ENCODE peak calls at places on chromosomes 1 and 21, in six cellular contexts. One of them, this sample, is unnamed.

GRCh38 chr1:228344631-228345072 is 62.0 kb downstream of the TRIM11 start:
- DNase-seq in HFF-Myc: no peak
- DNase-seq in endothelial cell: no peak
- DNase-seq in astrocyte of the spinal cord: no peak
- DNase-seq in cardiac fibroblast: no peak
- DNase-seq in foreskin fibroblast: no peak
- DNase-seq in this sample: no peak

GRCh38 chr1:160056648-160057169 is 13.3 kb downstream of the KCNJ10 start:
- DNase-seq in astrocyte of the spinal cord: no peak
- DNase-seq in cardiac fibroblast: no peak
- DNase-seq in endothelial cell: no peak
- DNase-seq in HFF-Myc: no peak
- DNase-seq in foreskin fibroblast: no peak
- DNase-seq in this sample: no peak

GRCh38 chr1:57761628-57762027 is 337.8 kb upstream of the DAB1 start:
- DNase-seq in HFF-Myc: no peak
- DNase-seq in cardiac fibroblast: no peak
- DNase-seq in astrocyte of the spinal cord: no peak
- DNase-seq in endothelial cell: no peak
- DNase-seq in foreskin fibroblast: no peak
- DNase-seq in this sample: no peak

GRCh38 chr1:89994231-89994804 is 592 bp upstream of the ZNF326 start:
- DNase-seq in cardiac fibroblast: no peak
- DNase-seq in foreskin fibroblast: no peak
- DNase-seq in endothelial cell: no peak
- DNase-seq in astrocyte of the spinal cord: no peak
- DNase-seq in HFF-Myc: no peak
- DNase-seq in this sample: no peak

GRCh38 chr1:41319106-41319755 is 42.0 kb upstream of the FOXO6 start:
- DNase-seq in HFF-Myc: no peak
- DNase-seq in foreskin fibroblast: no peak
- DNase-seq in cardiac fibroblast: peak; percentile 28
- DNase-seq in astrocyte of the spinal cord: no peak
- DNase-seq in endothelial cell: no peak
- DNase-seq in this sample: no peak

GRCh38 chr1:177032434-177032833 is 132.1 kb downstream of the ASTN1 start:
- DNase-seq in foreskin fibroblast: no peak
- DNase-seq in cardiac fibroblast: no peak
- DNase-seq in astrocyte of the spinal cord: no peak
- DNase-seq in HFF-Myc: no peak
- DNase-seq in endothelial cell: no peak
- DNase-seq in this sample: no peak

GRCh38 chr1:238191161-238191560 is 300.4 kb upstream of the ZP4 start:
- DNase-seq in astrocyte of the spinal cord: no peak
- DNase-seq in foreskin fibroblast: no peak
- DNase-seq in HFF-Myc: no peak
- DNase-seq in cardiac fibroblast: no peak
- DNase-seq in endothelial cell: no peak
- DNase-seq in this sample: no peak

GRCh38 chr1:96973605-96974004 is 252.0 kb downstream of the PTBP2 start:
- DNase-seq in endothelial cell: no peak
- DNase-seq in cardiac fibroblast: peak; percentile 20
- DNase-seq in astrocyte of the spinal cord: peak; percentile 28
- DNase-seq in foreskin fibroblast: no peak
- DNase-seq in HFF-Myc: peak; percentile 45
- DNase-seq in this sample: peak; percentile 31

GRCh38 chr21:33543505-33544129 is 779 bp downstream of the SON start:
- DNase-seq in endothelial cell: peak; percentile 80
- DNase-seq in cardiac fibroblast: no peak
- DNase-seq in foreskin fibroblast: no peak
- DNase-seq in HFF-Myc: no peak
- DNase-seq in astrocyte of the spinal cord: no peak
- DNase-seq in this sample: no peak

GRCh38 chr1:20080441-20081330 is 10.7 kb downstream of the PLA2G5 start:
- DNase-seq in cardiac fibroblast: no peak
- DNase-seq in endothelial cell: no peak
- DNase-seq in foreskin fibroblast: no peak
- DNase-seq in astrocyte of the spinal cord: no peak
- DNase-seq in HFF-Myc: no peak
- DNase-seq in this sample: peak; percentile 20

GRCh38 chr1:118210051-118210722 is 25.2 kb upstream of the SPAG17 start:
- DNase-seq in foreskin fibroblast: no peak
- DNase-seq in endothelial cell: no peak
- DNase-seq in astrocyte of the spinal cord: no peak
- DNase-seq in HFF-Myc: no peak
- DNase-seq in cardiac fibroblast: no peak
- DNase-seq in this sample: no peak

GRCh38 chr21:42670884-42671283 is 17.5 kb downstream of the PDE9A start:
- DNase-seq in cardiac fibroblast: no peak
- DNase-seq in endothelial cell: no peak
- DNase-seq in astrocyte of the spinal cord: no peak
- DNase-seq in HFF-Myc: no peak
- DNase-seq in foreskin fibroblast: no peak
- DNase-seq in this sample: no peak

GRCh38 chr1:5620997-5621396 is 371.2 kb downstream of the NPHP4 start:
- DNase-seq in cardiac fibroblast: no peak
- DNase-seq in HFF-Myc: no peak
- DNase-seq in endothelial cell: peak; percentile 60
- DNase-seq in astrocyte of the spinal cord: no peak
- DNase-seq in foreskin fibroblast: no peak
- DNase-seq in this sample: no peak

GRCh38 chr21:17921579-17922530 is 102.7 kb upstream of the C21orf91 start:
- DNase-seq in endothelial cell: no peak
- DNase-seq in astrocyte of the spinal cord: peak; percentile 72
- DNase-seq in foreskin fibroblast: peak; percentile 43
- DNase-seq in cardiac fibroblast: peak; percentile 88
- DNase-seq in HFF-Myc: peak; percentile 98
- DNase-seq in this sample: peak; percentile 87

GRCh38 chr1:170857955-170858354 is 77.4 kb upstream of the MROH9 start:
- DNase-seq in foreskin fibroblast: no peak
- DNase-seq in endothelial cell: no peak
- DNase-seq in cardiac fibroblast: no peak
- DNase-seq in astrocyte of the spinal cord: no peak
- DNase-seq in HFF-Myc: no peak
- DNase-seq in this sample: no peak

GRCh38 chr1:85349224-85349623 is 72.8 kb upstream of the BCL10 start:
- DNase-seq in foreskin fibroblast: no peak
- DNase-seq in astrocyte of the spinal cord: no peak
- DNase-seq in endothelial cell: no peak
- DNase-seq in HFF-Myc: no peak
- DNase-seq in cardiac fibroblast: no peak
- DNase-seq in this sample: no peak

GRCh38 chr1:85352055-85352454 is 75.6 kb upstream of the BCL10 start:
- DNase-seq in astrocyte of the spinal cord: no peak
- DNase-seq in HFF-Myc: no peak
- DNase-seq in cardiac fibroblast: no peak
- DNase-seq in foreskin fibroblast: no peak
- DNase-seq in endothelial cell: no peak
- DNase-seq in this sample: no peak

GRCh38 chr1:85356130-85356529 is 79.7 kb upstream of the BCL10 start:
- DNase-seq in HFF-Myc: no peak
- DNase-seq in astrocyte of the spinal cord: no peak
- DNase-seq in foreskin fibroblast: no peak
- DNase-seq in cardiac fibroblast: no peak
- DNase-seq in endothelial cell: no peak
- DNase-seq in this sample: no peak

GRCh38 chr1:85347908-85348307 is 71.5 kb upstream of the BCL10 start:
- DNase-seq in foreskin fibroblast: no peak
- DNase-seq in astrocyte of the spinal cord: no peak
- DNase-seq in endothelial cell: no peak
- DNase-seq in HFF-Myc: no peak
- DNase-seq in cardiac fibroblast: no peak
- DNase-seq in this sample: no peak

GRCh38 chr1:85351202-85351828 is 74.9 kb upstream of the BCL10 start:
- DNase-seq in foreskin fibroblast: no peak
- DNase-seq in endothelial cell: no peak
- DNase-seq in cardiac fibroblast: no peak
- DNase-seq in astrocyte of the spinal cord: no peak
- DNase-seq in HFF-Myc: no peak
- DNase-seq in this sample: no peak
- TF ChIP-seq CTCF in foreskin fibroblast: no peak
- TF ChIP-seq CTCF in endothelial cell: no peak
- TF ChIP-seq CTCF in cardiac fibroblast: no peak
- TF ChIP-seq CTCF in astrocyte of the spinal cord: no peak
- TF ChIP-seq CTCF in HFF-Myc: no peak
- TF ChIP-seq CTCF in this sample: no peak

GRCh38 chr1:234541281-234541975 is 62.4 kb upstream of the TARBP1 start:
- DNase-seq in endothelial cell: no peak
- DNase-seq in foreskin fibroblast: peak; percentile 56
- DNase-seq in HFF-Myc: no peak
- DNase-seq in cardiac fibroblast: peak; percentile 52
- DNase-seq in astrocyte of the spinal cord: peak; percentile 51
- DNase-seq in this sample: peak; percentile 59

GRCh38 chr1:234542211-234542850 is 63.4 kb upstream of the TARBP1 start:
- DNase-seq in astrocyte of the spinal cord: no peak
- DNase-seq in endothelial cell: no peak
- DNase-seq in foreskin fibroblast: no peak
- DNase-seq in cardiac fibroblast: no peak
- DNase-seq in HFF-Myc: no peak
- DNase-seq in this sample: no peak

GRCh38 chr1:234545512-234546386 is 64.2 kb downstream of the IRF2BP2 start:
- DNase-seq in cardiac fibroblast: peak; percentile 53
- DNase-seq in astrocyte of the spinal cord: no peak
- DNase-seq in foreskin fibroblast: no peak
- DNase-seq in endothelial cell: no peak
- DNase-seq in HFF-Myc: no peak
- DNase-seq in this sample: no peak

GRCh38 chr1:234544094-234544579 is 65.2 kb upstream of the TARBP1 start:
- DNase-seq in cardiac fibroblast: peak; percentile 99
- DNase-seq in HFF-Myc: peak; percentile 95
- DNase-seq in astrocyte of the spinal cord: peak; percentile 95
- DNase-seq in foreskin fibroblast: peak; percentile 97
- DNase-seq in endothelial cell: no peak
- DNase-seq in this sample: peak; percentile 99

DNA sequence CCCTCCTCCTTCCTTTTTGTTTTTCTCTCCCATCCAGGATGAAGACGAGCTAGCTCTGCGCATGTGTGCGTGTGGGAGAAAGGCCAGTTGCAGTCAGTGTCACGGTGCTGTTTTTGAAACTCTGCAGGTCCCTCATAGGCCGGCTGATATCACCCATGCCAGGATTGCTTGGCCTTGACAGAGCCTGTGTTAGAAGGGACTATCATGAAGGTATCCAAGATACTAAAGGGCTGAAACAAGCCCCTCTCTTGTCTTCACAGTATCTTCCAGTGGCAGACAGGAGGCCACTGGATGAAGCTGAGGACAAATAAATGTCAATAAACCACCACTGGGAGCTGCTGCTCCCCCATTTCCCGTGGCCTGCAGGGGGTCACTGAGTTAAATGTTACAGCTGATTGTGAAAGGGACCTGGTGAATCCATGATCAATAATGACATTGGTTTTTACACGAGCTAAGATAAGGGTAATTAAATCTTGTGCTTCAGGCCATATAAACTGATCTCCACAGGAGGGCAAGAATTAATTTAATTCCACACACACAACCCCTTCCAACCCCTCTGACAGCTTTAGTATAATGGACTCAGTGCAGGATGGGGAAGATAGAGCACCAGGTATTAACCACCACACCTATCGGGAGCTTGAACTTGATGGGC is 64.6 kb upstream of the TARBP1 start:
- DNase-seq in astrocyte of the spinal cord: no peak
- DNase-seq in foreskin fibroblast: no peak
- DNase-seq in HFF-Myc: no peak
- DNase-seq in endothelial cell: no peak
- DNase-seq in cardiac fibroblast: no peak
- DNase-seq in this sample: no peak
- TF ChIP-seq CTCF in astrocyte of the spinal cord: no peak
- TF ChIP-seq CTCF in foreskin fibroblast: no peak
- TF ChIP-seq CTCF in HFF-Myc: no peak
- TF ChIP-seq CTCF in endothelial cell: no peak
- TF ChIP-seq CTCF in cardiac fibroblast: no peak
- TF ChIP-seq CTCF in this sample: no peak

GRCh38 chr1:158124034-158124433 is 56.7 kb upstream of the CD1D start:
- DNase-seq in cardiac fibroblast: no peak
- DNase-seq in foreskin fibroblast: no peak
- DNase-seq in HFF-Myc: no peak
- DNase-seq in astrocyte of the spinal cord: peak; percentile 18
- DNase-seq in endothelial cell: no peak
- DNase-seq in this sample: peak; percentile 47
- TF ChIP-seq CTCF in cardiac fibroblast: no peak
- TF ChIP-seq CTCF in foreskin fibroblast: no peak
- TF ChIP-seq CTCF in HFF-Myc: no peak
- TF ChIP-seq CTCF in astrocyte of the spinal cord: no peak
- TF ChIP-seq CTCF in endothelial cell: no peak
- TF ChIP-seq CTCF in this sample: no peak

GRCh38 chr21:24076179-24076578 is 1531.1 kb downstream of the MRPL39 start:
- DNase-seq in foreskin fibroblast: no peak
- DNase-seq in HFF-Myc: no peak
- DNase-seq in astrocyte of the spinal cord: peak; percentile 28
- DNase-seq in cardiac fibroblast: peak; percentile 26
- DNase-seq in endothelial cell: no peak
- DNase-seq in this sample: peak; percentile 63
- TF ChIP-seq CTCF in foreskin fibroblast: no peak
- TF ChIP-seq CTCF in HFF-Myc: no peak
- TF ChIP-seq CTCF in astrocyte of the spinal cord: no peak
- TF ChIP-seq CTCF in cardiac fibroblast: no peak
- TF ChIP-seq CTCF in endothelial cell: no peak
- TF ChIP-seq CTCF in this sample: peak; percentile 13

DNA sequence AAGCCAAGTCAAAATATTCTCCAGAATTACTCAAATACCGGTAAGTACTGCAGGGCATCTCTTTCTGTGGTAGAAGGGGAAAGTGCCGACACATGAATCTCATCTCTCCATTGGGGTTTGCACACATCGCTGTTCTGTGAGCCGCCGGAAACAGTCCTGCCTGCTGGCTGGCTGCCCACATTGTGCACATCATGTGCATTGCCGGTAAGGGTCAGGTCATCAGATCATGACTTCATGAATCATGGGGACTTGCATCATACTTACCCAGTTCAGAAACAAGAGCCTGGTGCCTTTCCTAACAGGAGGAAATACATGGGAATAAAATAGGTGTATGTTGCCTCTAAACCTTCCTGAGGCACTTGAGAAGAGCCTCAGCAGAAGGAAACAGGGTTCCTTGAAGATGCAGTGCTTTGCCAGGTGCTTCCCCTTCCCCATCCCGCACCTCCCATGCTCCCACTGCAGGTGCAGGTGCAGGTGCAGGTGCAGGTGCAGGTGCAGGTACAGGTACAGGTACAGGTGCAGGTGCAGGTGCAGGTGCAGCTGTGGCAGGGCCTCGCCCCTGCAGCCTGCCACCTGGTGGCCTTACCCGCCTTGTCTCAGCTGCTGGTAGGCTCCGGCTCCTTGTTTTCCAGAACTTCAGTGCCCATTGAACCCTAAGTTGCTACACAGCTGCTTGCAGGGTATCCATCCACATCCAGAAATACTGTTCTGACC is 26.5 kb downstream of the GPR137B start:
- DNase-seq in endothelial cell: no peak
- DNase-seq in foreskin fibroblast: peak; percentile 79
- DNase-seq in astrocyte of the spinal cord: peak; percentile 29
- DNase-seq in cardiac fibroblast: peak; percentile 86
- DNase-seq in HFF-Myc: no peak
- DNase-seq in this sample: peak; percentile 82
- TF ChIP-seq CTCF in endothelial cell: no peak
- TF ChIP-seq CTCF in foreskin fibroblast: no peak
- TF ChIP-seq CTCF in astrocyte of the spinal cord: no peak
- TF ChIP-seq CTCF in cardiac fibroblast: no peak
- TF ChIP-seq CTCF in HFF-Myc: no peak
- TF ChIP-seq CTCF in this sample: no peak